ENCODE peak calls at places on chromosomes 16 and 17, in seven cellular contexts. C is stimulated activated CD4-positive, alpha-beta T cell treated with anti-CD3 and anti-CD28 coated beads, Interleukin-4, amount 100 ng/mL, for 24 hours; P is upper lobe of left lung; B is epithelial cell of prostate; A is activated CD8-positive, alpha-beta memory T cell treated with anti-CD3 and anti-CD28 coated beads, Interleukin-2, amount 10 ng/mL, durations not matched to agents 7 days and 5 days; J is activated CD4-positive, alpha-beta T cell treated with anti-CD3 and anti-CD28 coated beads for 4 hours; N is stimulated activated naive CD4-positive, alpha-beta T cell. T is an unnamed sample.

GRCh38 chr17:4161179-4161559 is 18.2 kb downstream of the CYB5D2 start:
- DNase-seq in C (no peak), P (no peak), B (peak), A (no peak), J (no peak), N (no peak), T (no peak)

GRCh38 chr17:49016775-49017463 is 19.7 kb downstream of the IGF2BP1 start:
- DNase-seq in C (no peak), P (peak), B (no peak), A (peak), J (no peak), N (no peak), T (no peak)

GRCh38 chr17:72602517-72603345 is 481.9 kb downstream of the SOX9 start:
- DNase-seq in C (no peak), P (no peak), B (no peak), A (no peak), J (no peak), N (no peak), T (no peak)

GRCh38 chr17:65794572-65794971 is 233.1 kb upstream of the AXIN2 start:
- DNase-seq in C (no peak), P (no peak), B (no peak), A (no peak), J (no peak), N (peak), T (peak)

GRCh38 chr16:26643519-26643918 is 423.2 kb upstream of the C16orf82 start:
- DNase-seq in C (no peak), P (no peak), B (no peak), A (no peak), J (no peak), N (no peak), T (no peak)

GRCh38 chr17:6749519-6749918 is 6.3 kb upstream of the XAF1 start:
- DNase-seq in C (no peak), P (no peak), B (no peak), A (no peak), J (no peak), N (no peak), T (no peak)

GRCh38 chr17:7754656-7755055 is 37.1 kb downstream of the DNAH2 start:
- DNase-seq in C (no peak), P (no peak), B (no peak), A (no peak), J (no peak), N (no peak), T (no peak)

GRCh38 chr17:77343031-77343866 is 202.5 kb downstream of the SEC14L1 start:
- DNase-seq in C (peak), P (no peak), B (no peak), A (peak), J (no peak), N (no peak), T (no peak)

GRCh38 chr17:59406808-59407381 is 75.4 kb downstream of the YPEL2 start:
- DNase-seq in C (no peak), P (no peak), B (no peak), A (no peak), J (no peak), N (no peak), T (no peak)

GRCh38 chr17:18377437-18378204 is at the start of gene EVPLL:
- DNase-seq in C (no peak), P (peak), B (peak), A (no peak), J (no peak), N (no peak), T (no peak)

GRCh38 chr16:31568577-31569359 is 41.1 kb downstream of the AHSP start:
- DNase-seq in C (no peak), P (peak), B (no peak), A (no peak), J (no peak), N (no peak), T (no peak)

GRCh38 chr17:17569691-17570090 is 21.8 kb downstream of the PEMT start:
- DNase-seq in C (no peak), P (no peak), B (no peak), A (no peak), J (no peak), N (no peak), T (no peak)

GRCh38 chr17:63382826-63383225 is 63.3 kb downstream of the CYB561 start:
- DNase-seq in C (no peak), P (no peak), B (no peak), A (no peak), J (no peak), N (no peak), T (no peak)

GRCh38 chr16:5056347-5056746 is 9.4 kb downstream of the C16orf89 start:
- DNase-seq in C (peak), P (no peak), B (no peak), A (peak), J (peak), N (peak), T (no peak)

GRCh38 chr16:51971184-51971583 is 575.8 kb downstream of the TOX3 start:
- DNase-seq in C (no peak), P (no peak), B (no peak), A (no peak), J (no peak), N (no peak), T (peak)

GRCh38 chr16:1863681-1864460 is 8.1 kb downstream of the MEIOB start:
- DNase-seq in C (no peak), P (no peak), B (no peak), A (no peak), J (no peak), N (peak), T (no peak)

GRCh38 chr17:82536220-82537201 is 17.0 kb downstream of the FOXK2 start:
- DNase-seq in C (no peak), P (no peak), B (peak), A (no peak), J (no peak), N (no peak), T (no peak)

GRCh38 chr16:22694887-22695382 is 119.0 kb upstream of the HS3ST2 start:
- DNase-seq in C (no peak), P (no peak), B (no peak), A (no peak), J (no peak), N (no peak), T (no peak)

T was measured in HuH-7.